ENCODE peak calls at places on chromosome 18, in six cellular contexts. C is pulmonary artery endothelial cell; J is CD8-positive, alpha-beta T cell; A is anterior cingulate cortex; F is GM04503; H is Peyer's patch. O is an unnamed sample.

GRCh38 chr18:46718501-46719341 is 38.1 kb downstream of the ST8SIA5 start:
- DNase-seq in C (peak; percentile 68), J (no peak), A (no peak), F (peak; percentile 58), H (no peak), O (no peak)

GRCh38 chr18:26279428-26279827 is 53.2 kb downstream of the TAF4B start:
- DNase-seq in C (no peak), J (no peak), A (no peak), F (no peak), H (no peak), O (no peak)

GRCh38 chr18:77062518-77063003 is 70.0 kb downstream of the MBP start:
- DNase-seq in C (no peak), J (peak; percentile 51), A (no peak), F (no peak), H (no peak), O (no peak)

GRCh38 chr18:72460210-72460680 is 83.9 kb downstream of the CBLN2 start:
- DNase-seq in C (no peak), J (no peak), A (no peak), F (peak; percentile 17), H (no peak), O (no peak)

GRCh38 chr18:57353940-57354461 is 1.6 kb downstream of the ST8SIA3 start:
- DNase-seq in C (no peak), J (no peak), A (no peak), F (no peak), H (no peak), O (no peak)

GRCh38 chr18:24016643-24017042 is 2.1 kb downstream of the TTC39C start:
- DNase-seq in C (no peak), J (no peak), A (no peak), F (no peak), H (no peak), O (no peak)

GRCh38 chr18:76169733-76170132 is 325.3 kb downstream of the ZNF516 start:
- DNase-seq in C (no peak), J (no peak), A (no peak), F (no peak), H (no peak), O (no peak)

GRCh38 chr18:2994603-2995432 is 18.1 kb downstream of the LPIN2 start:
- DNase-seq in C (no peak), J (peak; percentile 68), A (no peak), F (no peak), H (no peak), O (no peak)

GRCh38 chr18:32771169-32771751 is 1.6 kb downstream of the KLHL14 start:
- DNase-seq in C (no peak), J (no peak), A (no peak), F (no peak), H (peak; percentile 50), O (no peak)

GRCh38 chr18:3481696-3482210 is 31.8 kb downstream of the TGIF1 start:
- DNase-seq in C (no peak), J (no peak), A (no peak), F (no peak), H (no peak), O (no peak)

GRCh38 chr18:55290898-55291297 is 297.1 kb downstream of the TCF4 start:
- DNase-seq in C (no peak), J (no peak), A (no peak), F (no peak), H (no peak), O (no peak)

GRCh38 chr18:63365909-63366269 is 1.1 kb downstream of the KDSR start:
- DNase-seq in C (no peak), J (no peak), A (peak; percentile 5), F (no peak), H (no peak), O (no peak)

GRCh38 chr18:48862116-48862515 is 88.6 kb downstream of the SMAD7 start:
- DNase-seq in C (no peak), J (no peak), A (peak; percentile 11), F (no peak), H (peak; percentile 40), O (no peak)

GRCh38 chr18:78769502-78770113 is 210.0 kb upstream of the SALL3 start:
- DNase-seq in C (no peak), J (no peak), A (no peak), F (no peak), H (peak; percentile 26), O (no peak)

GRCh38 chr18:58362027-58362575 is 266.8 kb downstream of the ALPK2 start:
- DNase-seq in C (peak; percentile 87), J (no peak), A (peak; percentile 15), F (peak; percentile 97), H (no peak), O (peak; percentile 8)

GRCh38 chr18:78547817-78548216 is 431.8 kb upstream of the SALL3 start:
- DNase-seq in C (no peak), J (no peak), A (no peak), F (no peak), H (no peak), O (no peak)

GRCh38 chr18:55838322-55838721 is 250.3 kb upstream of the TCF4 start:
- DNase-seq in C (no peak), J (no peak), A (no peak), F (no peak), H (no peak), O (no peak)

GRCh38 chr18:9453273-9453672 is 22.0 kb upstream of the RALBP1 start:
- DNase-seq in C (no peak), J (no peak), A (no peak), F (no peak), H (no peak), O (no peak)

GRCh38 chr18:22337878-22338277 is 79.8 kb downstream of the CTAGE1 start:
- DNase-seq in C (no peak), J (no peak), A (no peak), F (no peak), H (no peak), O (no peak)

GRCh38 chr18:36471393-36471792 is 173.9 kb downstream of the FHOD3 start:
- DNase-seq in C (no peak), J (no peak), A (no peak), F (no peak), H (no peak), O (no peak)

GRCh38 chr18:79875931-79876461 is 75.5 kb downstream of the SLC66A2 start:
- DNase-seq in C (no peak), J (no peak), A (no peak), F (no peak), H (no peak), O (no peak)

O was measured in thoracic aorta.